ENCODE peak calls at places on chromosomes 5 and 9, in five cellular contexts. E, L, O, N and K are unnamed samples. For H3K9me3, the result is how much of the 10 kb centered on the place peaks cover.

GRCh38 chr5:129781594-129781993 is 33.7 kb downstream of the MINAR2 start:
- DNase-seq in L (no peak), O (no peak), E (no peak), N (no peak), K (no peak)

GRCh38 chr5:134127376-134127861 is 12.9 kb downstream of the TCF7 start:
- DNase-seq in L (no peak), E (no peak), O (no peak), N (peak), K (no peak)

GRCh38 chr9:35729101-35729500 is 2.9 kb downstream of the TLN1 start:
- DNase-seq in N (no peak), E (no peak), L (no peak), O (no peak), K (no peak)

GRCh38 chr9:124894741-124895170 is 32.8 kb downstream of the ARPC5L start:
- DNase-seq in E (peak), N (no peak), L (peak), O (peak), K (no peak)

GRCh38 chr5:111853748-111854147 is 96.8 kb upstream of the NREP start:
- DNase-seq in L (no peak), E (no peak), N (no peak), O (no peak), K (no peak)

GRCh38 chr5:170636836-170637477 is 133.1 kb downstream of the KCNIP1 start:
- DNase-seq in N (no peak), E (no peak), O (no peak), L (no peak), K (no peak)

GRCh38 chr9:109817846-109818472 is 38.0 kb downstream of the PALM2AKAP2 start:
- DNase-seq in O (peak), L (peak), N (peak), E (peak), K (no peak)

GRCh38 chr5:150498501-150498900 is 9.4 kb upstream of the NDST1 start:
- DNase-seq in N (no peak), O (no peak), E (no peak), L (peak), K (no peak)

GRCh38 chr5:143551765-143552164 is 148.3 kb upstream of the NR3C1 start:
- DNase-seq in L (no peak), E (no peak), O (no peak), N (no peak), K (no peak)

GRCh38 chr5:143552680-143553079 is 149.2 kb upstream of the NR3C1 start:
- DNase-seq in O (no peak), L (no peak), N (no peak), E (no peak), K (no peak)

GRCh38 chr5:143554918-143555477 is 151.5 kb upstream of the NR3C1 start:
- DNase-seq in N (no peak), E (no peak), L (no peak), O (no peak), K (no peak)

GRCh38 chr5:143557061-143557818 is 153.8 kb upstream of the NR3C1 start:
- DNase-seq in E (no peak), O (peak), L (no peak), N (no peak), K (no peak)

GRCh38 chr5:143554194-143554717 is 150.8 kb upstream of the NR3C1 start:
- DNase-seq in L (no peak), N (no peak), E (no peak), O (no peak), K (no peak)
- H3K27ac ChIP-seq in L (no peak), N (no peak), E (no peak), O (no peak), K (no peak)

DNA sequence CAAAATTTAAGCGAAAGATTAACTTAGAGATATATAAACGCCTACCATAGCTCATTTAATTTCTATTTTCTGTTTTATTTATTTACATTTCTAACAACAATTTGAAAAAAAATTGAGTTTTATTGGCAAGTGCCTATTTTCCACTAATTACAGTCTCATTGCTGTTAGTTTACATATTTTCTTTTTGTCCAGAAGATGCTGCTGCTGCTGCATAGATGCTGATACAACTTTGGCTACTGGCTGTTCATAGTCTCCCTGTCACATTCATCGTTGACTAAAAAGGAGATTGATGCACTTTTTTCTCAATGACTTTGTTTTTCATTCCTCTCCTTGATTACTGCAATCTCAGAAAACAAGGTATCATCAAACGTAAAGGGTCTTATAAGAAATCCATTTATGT is 235.4 kb downstream of the CDH9 start:
- DNase-seq in N (no peak), L (no peak), O (no peak), E (no peak), K (no peak)
- H3K9me3 ChIP-seq in N (under half), L (under half), O (under half), E (under half), K (under half)

GRCh38 chr5:13909271-13909670 is 35.2 kb downstream of the DNAH5 start:
- DNase-seq in O (no peak), E (no peak), N (no peak), L (no peak), K (no peak)
- H3K4me3 ChIP-seq in O (no peak), E (no peak), N (no peak), L (no peak), K (no peak)

GRCh38 chr5:108101816-108102215 is 280.1 kb downstream of the FBXL17 start:
- DNase-seq in E (no peak), N (no peak), L (peak), O (no peak), K (no peak)
- H3K27ac ChIP-seq in E (no peak), N (no peak), L (peak), O (no peak), K (no peak)

GRCh38 chr5:58011301-58011700 is 448.6 kb downstream of the PLK2 start:
- DNase-seq in N (no peak), E (no peak), L (no peak), O (no peak), K (no peak)
- H3K9me3 ChIP-seq in N (under half), E (under half), L (under half), O (under half), K (under half)

GRCh38 chr5:66089384-66089783 is 54.7 kb upstream of the SREK1 start:
- DNase-seq in L (no peak), O (no peak), E (no peak), N (no peak), K (no peak)
- H3K4me3 ChIP-seq in L (no peak), O (no peak), E (no peak), N (no peak), K (no peak)

GRCh38 chr5:95899040-95899439 is 62.6 kb downstream of the ELL2 start:
- DNase-seq in O (no peak), E (no peak), N (no peak), L (no peak), K (no peak)
- H3K27ac ChIP-seq in O (no peak), E (no peak), N (no peak), L (no peak), K (no peak)

GRCh38 chr5:141355641-141356040 is 820 bp downstream of the PCDHGA4 start:
- DNase-seq in L (no peak), O (no peak), N (no peak), E (no peak), K (no peak)
- H3K9me3 ChIP-seq in L (under half), O (under half), N (under half), E (under half), K (under half)

GRCh38 chr5:58090704-58091103 is 369.2 kb downstream of the PLK2 start:
- DNase-seq in L (no peak), O (no peak), E (no peak), N (no peak), K (no peak)
- H3K4me3 ChIP-seq in L (no peak), O (no peak), E (no peak), N (no peak), K (no peak)